ENCODE peak calls at places on chromosomes 2 and 18, in six cellular contexts. U is IMR-90, H is neuronal stem cell, M is trophoblast cell, W is mesenchymal stem cell, T is H1. S is an unnamed sample. For H3K9me3, the result is how much of the 10 kb centered on the place peaks cover.

GRCh38 chr2:233470007-233470687 is 96.4 kb downstream of the USP40 start:
- DNase-seq in U (no peak), H (no peak), M (no peak), W (no peak), T (no peak), S (no peak)

GRCh38 chr2:164816046-164816445 is 25.6 kb downstream of the COBLL1 start:
- DNase-seq in U (no peak), H (no peak), M (peak), W (no peak), T (no peak), S (no peak)

GRCh38 chr2:175865716-175866115 is 136.4 kb downstream of the LNPK start:
- DNase-seq in U (no peak), H (no peak), M (no peak), W (no peak), T (no peak), S (no peak)

GRCh38 chr2:64934530-64934929 is 54.7 kb upstream of the SLC1A4 start:
- DNase-seq in U (no peak), H (no peak), M (no peak), W (no peak), T (no peak), S (no peak)

GRCh38 chr2:12498703-12499102 is 218.0 kb upstream of the TRIB2 start:
- DNase-seq in U (peak), H (no peak), M (no peak), W (peak), T (no peak), S (no peak)

GRCh38 chr2:192119536-192119935 is 75.2 kb downstream of the TMEFF2 start:
- DNase-seq in U (no peak), H (no peak), M (no peak), W (no peak), T (no peak), S (no peak)

GRCh38 chr18:6374935-6375529 is 39.7 kb downstream of the L3MBTL4 start:
- DNase-seq in U (no peak), H (no peak), M (no peak), W (no peak), T (no peak), S (no peak)

GRCh38 chr18:21391074-21391673 is 149.1 kb downstream of the GREB1L start:
- DNase-seq in U (peak), H (no peak), M (peak), W (peak), T (no peak), S (no peak)

GRCh38 chr2:118169359-118170005 is 81.2 kb downstream of the INSIG2 start:
- DNase-seq in U (no peak), H (no peak), M (peak), W (no peak), T (no peak), S (no peak)

GRCh38 chr2:30113617-30114293 is 33.1 kb upstream of the YPEL5 start:
- DNase-seq in U (peak), H (no peak), M (peak), W (peak), T (no peak), S (no peak)

GRCh38 chr2:60907329-60907728 is 26.0 kb downstream of the REL start:
- DNase-seq in U (no peak), H (no peak), M (no peak), W (no peak), T (no peak), S (no peak)

GRCh38 chr2:169348321-169349002 is 13.9 kb downstream of the LRP2 start:
- DNase-seq in U (no peak), H (no peak), M (no peak), W (no peak), T (no peak), S (no peak)

GRCh38 chr2:1227289-1227900 is 185.9 kb upstream of the TPO start:
- DNase-seq in U (no peak), H (no peak), M (no peak), W (no peak), T (no peak), S (no peak)

GRCh38 chr2:191840916-191841315 is 6.0 kb downstream of the CAVIN2 start:
- DNase-seq in U (no peak), H (no peak), M (no peak), W (no peak), T (no peak), S (no peak)

GRCh38 chr2:100767224-100767653 is 52.7 kb upstream of the NPAS2 start:
- DNase-seq in U (peak), H (no peak), M (peak), W (peak), T (no peak), S (no peak)

GRCh38 chr18:27202771-27203170 is 17.7 kb upstream of the CHST9 start:
- DNase-seq in U (no peak), H (no peak), M (no peak), W (no peak), T (no peak), S (no peak)

GRCh38 chr2:10773841-10774341 is 38.7 kb downstream of the PDIA6 start:
- DNase-seq in U (no peak), H (no peak), M (peak), W (no peak), T (no peak), S (no peak)

GRCh38 chr2:96159084-96159830 is 14.0 kb upstream of the DUSP2 start:
- DNase-seq in U (no peak), H (no peak), M (no peak), W (no peak), T (no peak), S (peak)

GRCh38 chr2:174350018-174350417 is 15.3 kb downstream of the SP9 start:
- DNase-seq in U (peak), H (no peak), M (peak), W (peak), T (no peak), S (no peak)

DNA sequence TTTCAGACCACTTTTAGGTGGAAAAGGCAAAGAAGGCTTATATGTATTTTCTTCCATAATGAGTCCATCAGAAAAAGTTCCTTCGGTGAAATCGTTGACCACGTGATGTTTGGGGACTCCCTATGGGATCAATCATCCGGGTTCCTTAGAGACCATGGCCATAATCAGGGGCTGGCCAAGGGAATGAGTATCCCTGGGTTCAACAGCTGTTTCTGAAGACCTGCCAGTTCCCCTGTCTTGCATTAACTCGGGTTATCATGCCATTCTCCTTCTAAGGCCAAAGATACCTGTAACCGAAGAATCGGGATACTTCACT is 18.7 kb upstream of the TMEM177 start:
- DNase-seq in U (no peak), H (no peak), M (no peak), W (no peak), T (no peak), S (no peak)
- H3K9me3 ChIP-seq in U (under half), H (under half), M (under half), W (under half), T (under half), S (under half)

DNA sequence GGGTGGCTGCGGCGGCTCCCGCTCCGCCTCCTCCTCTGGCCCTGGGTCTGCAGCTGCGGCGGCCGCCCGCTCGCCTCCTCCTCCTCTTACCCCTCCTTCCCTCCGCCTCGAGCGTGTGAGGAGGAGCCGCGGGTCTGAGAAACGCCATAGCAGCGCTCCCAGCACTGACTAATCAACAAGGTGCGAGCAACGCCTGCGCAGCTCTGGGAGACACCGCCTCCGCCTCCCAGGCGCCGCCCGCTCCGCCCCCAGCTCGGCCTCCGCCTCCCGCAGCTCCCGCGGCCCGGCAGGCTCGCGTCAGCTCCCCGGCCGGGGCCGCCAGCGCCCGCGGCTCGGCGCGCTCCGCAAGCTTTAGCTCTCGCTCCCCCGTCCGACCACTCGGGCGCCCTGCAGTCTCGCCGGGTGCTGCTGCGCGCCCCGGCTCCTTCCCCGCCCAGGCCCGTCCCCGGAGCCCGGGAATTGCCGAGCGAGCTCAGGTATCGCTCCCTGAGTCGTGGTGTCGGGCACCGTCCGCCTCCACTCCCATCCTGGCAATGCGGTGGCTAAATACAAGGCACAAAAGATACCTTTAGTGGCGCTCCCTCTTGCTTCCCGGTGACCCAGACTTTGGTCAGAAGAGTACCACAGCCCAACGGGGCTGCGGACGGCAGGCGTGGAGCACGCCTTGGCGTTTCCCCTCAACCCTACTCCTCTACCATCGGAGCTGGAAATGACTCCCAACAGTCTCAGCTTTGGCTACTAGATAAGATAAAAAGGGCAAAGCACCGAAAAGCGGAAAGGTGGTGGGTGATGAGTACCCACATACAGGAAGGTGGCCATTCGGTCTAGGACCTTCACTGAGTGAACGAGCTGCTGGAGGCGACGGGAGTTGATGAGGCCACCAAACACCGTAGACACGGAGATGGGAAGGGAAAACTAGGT is at the start of gene GAREM1:
- DNase-seq in U (peak), H (peak), M (peak), W (peak), T (peak), S (peak)
- H3K23ac ChIP-seq in U (peak), H (peak), M (no peak), W (peak), T (no peak), S (no peak)

GRCh38 chr2:150259746-150260145 is 227.7 kb downstream of the RND3 start:
- DNase-seq in U (no peak), H (peak), M (no peak), W (peak), T (no peak), S (no peak)
- H3K9me3 ChIP-seq in U (under half), H (under half), M (under half), W (under half), T (under half), S (under half)

GRCh38 chr18:77133051-77133919 is 702 bp upstream of the MBP start:
- DNase-seq in U (no peak), H (no peak), M (peak), W (no peak), T (peak), S (peak)
- H3K23ac ChIP-seq in U (no peak), H (no peak), M (no peak), W (no peak), T (no peak), S (no peak)

GRCh38 chr18:80023173-80023572 is 11.1 kb upstream of the RBFA start:
- DNase-seq in U (no peak), H (no peak), M (peak), W (no peak), T (peak), S (no peak)
- H3K9me3 ChIP-seq in U (half or more), H (half or more), M (under half), W (half or more), T (half or more), S (half or more)

DNA sequence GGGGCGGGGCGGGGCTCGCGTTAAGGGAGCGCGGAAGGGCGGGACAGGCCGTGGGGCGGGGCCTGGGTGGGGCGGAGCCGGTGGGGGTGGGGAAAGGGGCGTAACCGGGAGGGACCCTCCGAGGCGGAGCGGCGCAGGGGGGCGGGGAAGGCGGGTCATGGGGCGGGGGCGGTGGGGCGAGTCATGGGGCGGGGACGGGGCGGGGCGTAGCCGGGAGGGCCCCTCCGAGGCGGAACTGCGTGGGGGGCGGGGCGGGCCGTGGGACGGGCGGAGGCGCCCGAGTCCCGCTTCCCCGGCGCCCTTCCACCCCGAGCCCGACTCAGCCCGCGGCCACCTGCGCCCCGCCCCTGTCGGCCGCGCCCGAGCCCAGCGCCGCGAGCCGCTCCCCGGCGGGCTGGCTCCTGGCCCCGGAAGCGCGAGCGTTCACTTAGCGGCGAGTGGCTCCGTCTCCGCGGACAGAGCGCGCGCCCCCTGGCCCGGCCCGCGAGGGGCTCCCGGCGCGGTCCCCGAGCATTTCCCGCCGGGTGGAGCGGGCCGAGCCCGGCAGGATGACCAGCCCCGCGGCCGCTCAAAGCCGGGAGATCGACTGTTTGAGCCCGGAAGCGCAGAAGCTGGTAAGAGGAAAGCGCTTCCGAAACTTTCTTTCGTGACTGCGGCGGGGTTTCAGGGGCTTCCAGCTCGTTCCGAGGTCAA is 64.7 kb downstream of the LRRFIP1 start:
- DNase-seq in U (peak), H (peak), M (peak), W (peak), T (no peak), S (peak)
- H3K23ac ChIP-seq in U (peak), H (peak), M (no peak), W (peak), T (no peak), S (no peak)

GRCh38 chr18:72324677-72325076 is 219.5 kb downstream of the CBLN2 start:
- DNase-seq in U (no peak), H (no peak), M (no peak), W (no peak), T (no peak), S (no peak)
- H3K9me3 ChIP-seq in U (under half), H (under half), M (under half), W (under half), T (half or more), S (under half)

GRCh38 chr18:24014986-24015896 is 687 bp downstream of the TTC39C start:
- DNase-seq in U (peak), H (peak), M (peak), W (peak), T (no peak), S (peak)
- H3K23ac ChIP-seq in U (peak), H (peak), M (no peak), W (peak), T (no peak), S (peak)